ENCODE peak calls at places on chromosomes 2 and 18, in seven cellular contexts. F is stimulated activated effector memory CD8-positive, alpha-beta T cell treated with anti-CD3 and anti-CD28 coated beads, Interleukin-12 subunit alpha, Interleukin-12 subunit beta, amount 100 ng/mL, for 72 hours; D is left lung; N is aorta; P is CD4-positive, alpha-beta T cell; C is activated naive CD8-positive, alpha-beta T cell treated with anti-CD3 and anti-CD28 coated beads, Interleukin-2, amount 50 U/mL, for 24 hours; W is T-helper 17 cell. K is an unnamed sample.

GRCh38 chr2:181420259-181421130 is 36.7 kb upstream of the ITGA4 start:
- ATAC-seq in F (peak), D (no peak), N (peak), P (no peak), C (no peak), W (no peak), K (no peak)

GRCh38 chr2:172011814-172012580 is 12.2 kb downstream of the METAP1D start:
- ATAC-seq in F (peak), D (no peak), N (no peak), P (no peak), C (peak), W (peak), K (no peak)

GRCh38 chr2:106759962-106760361 is 126.0 kb downstream of the ST6GAL2 start:
- ATAC-seq in F (no peak), D (no peak), N (no peak), P (no peak), C (no peak), W (no peak), K (no peak)

GRCh38 chr18:36633961-36634412 is 194.8 kb downstream of the TPGS2 start:
- ATAC-seq in F (no peak), D (no peak), N (no peak), P (no peak), C (no peak), W (no peak), K (no peak)

GRCh38 chr2:74059137-74059775 is 74.5 kb downstream of the TET3 start:
- ATAC-seq in F (no peak), D (no peak), N (no peak), P (no peak), C (no peak), W (no peak), K (no peak)

GRCh38 chr18:45741056-45741455 is 17.1 kb downstream of the SLC14A1 start:
- ATAC-seq in F (no peak), D (no peak), N (no peak), P (no peak), C (no peak), W (no peak), K (no peak)

GRCh38 chr18:57831597-57832377 is 28.7 kb upstream of the ATP8B1 start:
- ATAC-seq in F (no peak), D (no peak), N (no peak), P (no peak), C (no peak), W (no peak), K (no peak)

GRCh38 chr2:1702186-1702565 is 42.1 kb downstream of the PXDN start:
- ATAC-seq in F (no peak), D (no peak), N (peak), P (no peak), C (no peak), W (no peak), K (peak)

GRCh38 chr2:67771380-67771779 is 291.4 kb downstream of the C1D start:
- ATAC-seq in F (no peak), D (no peak), N (no peak), P (no peak), C (no peak), W (no peak), K (no peak)

GRCh38 chr2:11104794-11105660 is 50.2 kb upstream of the SLC66A3 start:
- ATAC-seq in F (peak), D (no peak), N (peak), P (no peak), C (no peak), W (no peak), K (no peak)

GRCh38 chr2:128628206-128628605 is 309.5 kb upstream of the HS6ST1 start:
- ATAC-seq in F (no peak), D (no peak), N (no peak), P (no peak), C (no peak), W (no peak), K (no peak)

GRCh38 chr2:143796051-143796450 is 666.8 kb downstream of the ARHGAP15 start:
- ATAC-seq in F (no peak), D (no peak), N (no peak), P (no peak), C (no peak), W (no peak), K (no peak)

K was measured in SK-N-SH treated with all-trans-retinoic acid at 6 μM for 48 hours.